ENCODE peak calls at places on chromosomes 11 and 22, in five cellular contexts. W is stimulated activated CD8-positive, alpha-beta memory T cell treated with anti-CD3 and anti-CD28 coated beads, Interleukin-4, amount 100 ng/mL, for 1 hour; V is activated T-cell treated with anti-CD3 and anti-CD28 coated beads for 48 hours; Y is HFFc6; P is left colon. O is an unnamed sample.

GRCh38 chr11:86503131-86503530 is 128.4 kb downstream of the CCDC81 start:
- DNase-seq in V (no peak), W (no peak), Y (no peak), P (no peak), O (no peak)

GRCh38 chr22:31998784-31999435 is 44.2 kb upstream of the SLC5A1 start:
- DNase-seq in P (no peak), W (no peak), V (no peak), Y (no peak), O (no peak)

GRCh38 chr22:26462971-26463661 is 20.5 kb downstream of the HPS4 start:
- DNase-seq in P (no peak), W (no peak), Y (no peak), V (no peak), O (no peak)

GRCh38 chr11:94652735-94653284 is 85.6 kb downstream of the PIWIL4 start:
- DNase-seq in Y (no peak), V (no peak), W (no peak), P (no peak), O (no peak)

GRCh38 chr11:19933132-19933735 is 220.6 kb downstream of the NAV2 start:
- DNase-seq in Y (no peak), W (no peak), V (no peak), P (no peak), O (no peak)

GRCh38 chr11:128931661-128932060 is 11.0 kb downstream of the TP53AIP1 start:
- DNase-seq in V (no peak), P (no peak), W (no peak), Y (no peak), O (no peak)

GRCh38 chr11:88204353-88204752 is 29.1 kb upstream of the RAB38 start:
- DNase-seq in Y (no peak), W (no peak), P (no peak), V (no peak), O (no peak)

GRCh38 chr11:107397357-107397756 is 60.3 kb downstream of the CWF19L2 start:
- DNase-seq in P (peak; percentile 8), W (no peak), Y (no peak), V (no peak), O (no peak)

GRCh38 chr11:2266586-2267305 is 3.6 kb downstream of the ASCL2 start:
- DNase-seq in V (no peak), Y (no peak), W (no peak), P (no peak), O (no peak)

O was measured in A172.